ENCODE peak calls at places on chromosomes 13 and 19, in four cellular contexts. One of them, this sample, is unnamed.

GRCh38 chr19:35641515-35642151 is at the start of gene ETV2:
- DNase-seq in endothelial cell of umbilical vein: peak
- DNase-seq in SK-N-SH: peak
- DNase-seq in neural progenitor cell: peak
- DNase-seq in this sample: peak

GRCh38 chr19:48738557-48739399 is 1.6 kb downstream of the RASIP1 start:
- DNase-seq in endothelial cell of umbilical vein: peak
- DNase-seq in SK-N-SH: peak
- DNase-seq in neural progenitor cell: peak
- DNase-seq in this sample: peak

GRCh38 chr13:113002206-113002821 is 33.3 kb downstream of the MCF2L start:
- DNase-seq in endothelial cell of umbilical vein: no peak
- DNase-seq in SK-N-SH: peak
- DNase-seq in neural progenitor cell: peak
- DNase-seq in this sample: no peak

GRCh38 chr19:46040952-46041500 is at the start of gene IGFL4:
- DNase-seq in endothelial cell of umbilical vein: no peak
- DNase-seq in SK-N-SH: no peak
- DNase-seq in neural progenitor cell: no peak
- DNase-seq in this sample: peak

GRCh38 chr13:112943309-112944125 is 25.5 kb upstream of the MCF2L start:
- DNase-seq in endothelial cell of umbilical vein: no peak
- DNase-seq in SK-N-SH: peak
- DNase-seq in neural progenitor cell: peak
- DNase-seq in this sample: peak

GRCh38 chr19:46904114-46905060 is 43.6 kb downstream of the ARHGAP35 start:
- DNase-seq in endothelial cell of umbilical vein: peak
- DNase-seq in SK-N-SH: peak
- DNase-seq in neural progenitor cell: no peak
- DNase-seq in this sample: peak

GRCh38 chr19:48379058-48379457 is 12.3 kb downstream of the KDELR1 start:
- DNase-seq in endothelial cell of umbilical vein: no peak
- DNase-seq in SK-N-SH: no peak
- DNase-seq in neural progenitor cell: no peak
- DNase-seq in this sample: no peak

GRCh38 chr13:44274838-44275237 is 98.8 kb upstream of the SERP2 start:
- DNase-seq in endothelial cell of umbilical vein: no peak
- DNase-seq in SK-N-SH: peak
- DNase-seq in neural progenitor cell: no peak
- DNase-seq in this sample: no peak

GRCh38 chr19:48926909-48927308 is 6.6 kb upstream of the DHDH start:
- DNase-seq in endothelial cell of umbilical vein: peak
- DNase-seq in SK-N-SH: no peak
- DNase-seq in neural progenitor cell: no peak
- DNase-seq in this sample: peak

GRCh38 chr13:45690636-45691035 is 11.5 kb upstream of the CBY2 start:
- DNase-seq in endothelial cell of umbilical vein: no peak
- DNase-seq in SK-N-SH: no peak
- DNase-seq in neural progenitor cell: no peak
- DNase-seq in this sample: no peak

GRCh38 chr19:55679343-55680257 is 4.6 kb downstream of the EPN1 start:
- DNase-seq in endothelial cell of umbilical vein: no peak
- DNase-seq in SK-N-SH: no peak
- DNase-seq in neural progenitor cell: no peak
- DNase-seq in this sample: peak

GRCh38 chr19:5826531-5827341 is 12.8 kb downstream of the FUT6 start:
- DNase-seq in endothelial cell of umbilical vein: no peak
- DNase-seq in SK-N-SH: peak
- DNase-seq in neural progenitor cell: peak
- DNase-seq in this sample: peak

GRCh38 chr13:112346173-112346898 is 29.8 kb upstream of the SPACA7 start:
- DNase-seq in endothelial cell of umbilical vein: no peak
- DNase-seq in SK-N-SH: no peak
- DNase-seq in neural progenitor cell: peak
- DNase-seq in this sample: no peak

GRCh38 chr19:12836529-12836863 is 1.8 kb upstream of the MAST1 start:
- DNase-seq in endothelial cell of umbilical vein: no peak
- DNase-seq in SK-N-SH: no peak
- DNase-seq in neural progenitor cell: no peak
- DNase-seq in this sample: no peak

GRCh38 chr19:12838893-12839656 is 760 bp downstream of the MAST1 start:
- DNase-seq in endothelial cell of umbilical vein: no peak
- DNase-seq in SK-N-SH: peak
- DNase-seq in neural progenitor cell: peak
- DNase-seq in this sample: no peak

GRCh38 chr19:12840091-12841079 is 2.1 kb downstream of the MAST1 start:
- DNase-seq in endothelial cell of umbilical vein: peak
- DNase-seq in SK-N-SH: peak
- DNase-seq in neural progenitor cell: peak
- DNase-seq in this sample: peak

GRCh38 chr19:12837225-12837624 is 1.1 kb upstream of the MAST1 start:
- DNase-seq in endothelial cell of umbilical vein: no peak
- DNase-seq in SK-N-SH: no peak
- DNase-seq in neural progenitor cell: no peak
- DNase-seq in this sample: no peak

GRCh38 chr19:12838182-12838890 is at the start of gene MAST1:
- DNase-seq in endothelial cell of umbilical vein: no peak
- DNase-seq in SK-N-SH: peak
- DNase-seq in neural progenitor cell: peak
- DNase-seq in this sample: no peak
- H2AFZ ChIP-seq in endothelial cell of umbilical vein: no peak
- H2AFZ ChIP-seq in SK-N-SH: peak
- H2AFZ ChIP-seq in neural progenitor cell: peak
- H2AFZ ChIP-seq in this sample: no peak

GRCh38 chr19:42250249-42250665 is 4.7 kb downstream of the ERF start:
- DNase-seq in endothelial cell of umbilical vein: no peak
- DNase-seq in SK-N-SH: no peak
- DNase-seq in neural progenitor cell: no peak
- DNase-seq in this sample: no peak
- H2AFZ ChIP-seq in endothelial cell of umbilical vein: no peak
- H2AFZ ChIP-seq in SK-N-SH: no peak
- H2AFZ ChIP-seq in neural progenitor cell: no peak
- H2AFZ ChIP-seq in this sample: no peak

GRCh38 chr19:4673216-4673615 is 3.1 kb upstream of the MYDGF start:
- DNase-seq in endothelial cell of umbilical vein: no peak
- DNase-seq in SK-N-SH: no peak
- DNase-seq in neural progenitor cell: no peak
- DNase-seq in this sample: no peak

GRCh38 chr19:4669723-4670480 is at the start of gene MYDGF:
- DNase-seq in endothelial cell of umbilical vein: peak
- DNase-seq in SK-N-SH: peak
- DNase-seq in neural progenitor cell: peak
- DNase-seq in this sample: peak

GRCh38 chr19:4675346-4675745 is 5.2 kb upstream of the MYDGF start:
- DNase-seq in endothelial cell of umbilical vein: no peak
- DNase-seq in SK-N-SH: no peak
- DNase-seq in neural progenitor cell: no peak
- DNase-seq in this sample: no peak

GRCh38 chr19:4673726-4674125 is 3.6 kb upstream of the MYDGF start:
- DNase-seq in endothelial cell of umbilical vein: no peak
- DNase-seq in SK-N-SH: no peak
- DNase-seq in neural progenitor cell: no peak
- DNase-seq in this sample: no peak

DNA sequence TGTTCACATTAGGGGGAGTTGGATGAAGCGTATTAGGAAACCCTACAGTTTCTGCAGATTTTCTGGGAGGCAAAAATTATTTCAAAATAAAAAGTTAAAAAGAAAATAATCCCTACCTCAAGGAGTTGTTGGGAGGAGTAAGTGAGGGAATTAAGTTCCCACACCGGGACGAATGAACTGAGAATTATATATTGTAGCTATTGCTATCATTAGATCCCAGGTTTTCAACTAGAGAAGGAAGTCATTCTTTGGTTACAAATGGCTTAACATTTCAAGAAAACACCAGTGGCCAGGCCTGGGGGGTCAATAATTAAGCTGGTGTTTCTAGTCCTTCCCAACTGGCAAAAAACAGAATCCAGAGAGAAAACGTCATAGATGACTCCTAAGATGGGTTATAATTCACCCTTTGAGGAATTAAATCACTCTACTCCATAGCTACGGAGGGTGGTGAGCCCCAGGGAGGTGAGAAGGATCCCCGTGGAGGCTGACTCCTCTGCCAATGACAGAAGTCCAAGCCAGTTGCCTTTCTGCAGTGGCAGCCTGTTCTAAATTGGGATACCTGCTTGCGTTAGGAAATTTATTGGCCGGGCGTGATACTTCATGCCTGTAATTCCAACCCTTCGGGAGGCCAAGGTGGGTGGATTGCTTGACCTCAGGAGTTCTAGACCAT is 1.2 kb upstream of the MYDGF start:
- DNase-seq in endothelial cell of umbilical vein: no peak
- DNase-seq in SK-N-SH: no peak
- DNase-seq in neural progenitor cell: no peak
- DNase-seq in this sample: no peak
- H2AFZ ChIP-seq in endothelial cell of umbilical vein: peak
- H2AFZ ChIP-seq in SK-N-SH: no peak
- H2AFZ ChIP-seq in neural progenitor cell: no peak
- H2AFZ ChIP-seq in this sample: no peak

GRCh38 chr13:22939157-22939556 is 241.6 kb upstream of the SGCG start:
- DNase-seq in endothelial cell of umbilical vein: no peak
- DNase-seq in SK-N-SH: no peak
- DNase-seq in neural progenitor cell: no peak
- DNase-seq in this sample: no peak
- H2AFZ ChIP-seq in endothelial cell of umbilical vein: no peak
- H2AFZ ChIP-seq in SK-N-SH: no peak
- H2AFZ ChIP-seq in neural progenitor cell: no peak
- H2AFZ ChIP-seq in this sample: no peak

This sample was measured in fibroblast of lung.